ENCODE peak calls at places on chromosome 12, in eight cellular contexts. N is stomach, S is K562, U is IMR-90, I is transverse colon, W is sigmoid colon, H is heart left ventricle, B is testis. O is an unnamed sample.

GRCh38 chr12:30779578-30779977 is 24.8 kb upstream of the CAPRIN2 start:
- DNase-seq in S (no peak), U (no peak), W (no peak), I (no peak), H (no peak), N (no peak), B (no peak), O (no peak)

GRCh38 chr12:59322473-59322872 is 273.4 kb upstream of the SLC16A7 start:
- DNase-seq in H (no peak), B (peak), N (peak), W (no peak), I (no peak), S (no peak), U (no peak), O (no peak)

GRCh38 chr12:120903382-120903817 is 758 bp downstream of the SPPL3 start:
- DNase-seq in H (peak), N (peak), B (peak), W (peak), I (peak), S (peak), U (peak), O (peak)

GRCh38 chr12:49888461-49889151 is 15.1 kb downstream of the FAIM2 start:
- DNase-seq in H (no peak), B (no peak), W (peak), U (no peak), I (peak), S (no peak), N (peak), O (no peak)

GRCh38 chr12:45503887-45504286 is 225.6 kb upstream of the ARID2 start:
- DNase-seq in H (no peak), S (no peak), N (no peak), I (no peak), W (no peak), B (no peak), U (peak), O (no peak)

GRCh38 chr12:110927545-110927944 is 7.2 kb upstream of the MYL2 start:
- DNase-seq in S (no peak), N (no peak), W (no peak), U (no peak), H (no peak), B (no peak), I (no peak), O (no peak)

GRCh38 chr12:77710209-77710608 is 120.5 kb upstream of the NAV3 start:
- DNase-seq in I (no peak), H (no peak), W (no peak), B (no peak), S (no peak), N (no peak), U (no peak), O (no peak)

GRCh38 chr12:92538970-92539749 is 163.6 kb upstream of the PLEKHG7 start:
- DNase-seq in I (no peak), U (peak), S (no peak), N (no peak), W (no peak), B (no peak), H (peak), O (peak)

GRCh38 chr12:1272132-1272531 is 281.1 kb downstream of the ERC1 start:
- DNase-seq in I (no peak), H (no peak), B (no peak), W (no peak), N (no peak), S (no peak), U (no peak), O (no peak)

GRCh38 chr12:599756-600155 is 63.5 kb downstream of the NINJ2 start:
- DNase-seq in W (no peak), U (no peak), B (no peak), N (no peak), I (no peak), H (no peak), S (no peak), O (no peak)

GRCh38 chr12:3697311-3697870 is 55.5 kb downstream of the CRACR2A start:
- DNase-seq in B (no peak), S (no peak), W (no peak), N (no peak), I (no peak), H (no peak), U (peak), O (no peak)

GRCh38 chr12:67069451-67070306 is 199.5 kb upstream of the CAND1 start:
- DNase-seq in S (peak), B (peak), U (no peak), W (no peak), I (peak), H (no peak), N (peak), O (no peak)

GRCh38 chr12:28966049-28966778 is 182.9 kb upstream of the FAR2 start:
- DNase-seq in H (peak), U (peak), B (peak), S (no peak), N (peak), W (peak), I (peak), O (no peak)

GRCh38 chr12:119020377-119021360 is 39.3 kb downstream of the SRRM4 start:
- DNase-seq in S (peak), H (peak), U (no peak), B (peak), W (no peak), I (peak), N (peak), O (peak)

GRCh38 chr12:42030588-42030987 is 114.1 kb downstream of the GXYLT1 start:
- DNase-seq in N (no peak), B (no peak), W (no peak), H (no peak), U (no peak), I (no peak), S (no peak), O (no peak)

GRCh38 chr12:65014504-65015271 is 106.4 kb downstream of the WIF1 start:
- DNase-seq in B (no peak), N (no peak), S (no peak), U (no peak), I (no peak), W (no peak), H (no peak), O (no peak)

GRCh38 chr12:12582895-12583303 is 20.2 kb upstream of the DUSP16 start:
- DNase-seq in H (no peak), W (no peak), I (no peak), U (peak), N (no peak), S (no peak), B (no peak), O (no peak)

GRCh38 chr12:121789800-121790748 is 3.4 kb downstream of the RHOF start:
- DNase-seq in H (peak), I (peak), W (peak), N (peak), B (no peak), U (peak), S (no peak), O (no peak)

GRCh38 chr12:120972870-120973543 is 5.3 kb upstream of the HNF1A start:
- DNase-seq in H (no peak), I (no peak), B (no peak), N (no peak), U (no peak), W (no peak), S (no peak), O (no peak)

GRCh38 chr12:46608431-46609280 is 217.1 kb downstream of the SLC38A4 start:
- DNase-seq in W (no peak), S (no peak), B (no peak), N (no peak), H (no peak), I (no peak), U (peak), O (no peak)

GRCh38 chr12:91406920-91407341 is 224.3 kb upstream of the DCN start:
- DNase-seq in U (no peak), I (peak), W (no peak), H (no peak), N (no peak), S (no peak), B (no peak), O (peak)

GRCh38 chr12:27000962-27001361 is 13.2 kb downstream of the TM7SF3 start:
- DNase-seq in W (no peak), I (no peak), N (no peak), H (no peak), B (no peak), S (no peak), U (no peak), O (no peak)

GRCh38 chr12:104605685-104606084 is 148.9 kb downstream of the CHST11 start:
- DNase-seq in W (peak), U (no peak), S (no peak), H (peak), I (peak), N (no peak), B (peak), O (no peak)

GRCh38 chr12:106956048-106956935 is 585 bp downstream of the TMEM263 start:
- DNase-seq in B (peak), S (peak), W (peak), H (peak), N (peak), I (peak), U (peak), O (peak)
- TF ChIP-seq POLR2A in B (no peak), S (peak), W (peak), H (no peak), N (no peak), I (peak), U (peak), O (peak)

DNA sequence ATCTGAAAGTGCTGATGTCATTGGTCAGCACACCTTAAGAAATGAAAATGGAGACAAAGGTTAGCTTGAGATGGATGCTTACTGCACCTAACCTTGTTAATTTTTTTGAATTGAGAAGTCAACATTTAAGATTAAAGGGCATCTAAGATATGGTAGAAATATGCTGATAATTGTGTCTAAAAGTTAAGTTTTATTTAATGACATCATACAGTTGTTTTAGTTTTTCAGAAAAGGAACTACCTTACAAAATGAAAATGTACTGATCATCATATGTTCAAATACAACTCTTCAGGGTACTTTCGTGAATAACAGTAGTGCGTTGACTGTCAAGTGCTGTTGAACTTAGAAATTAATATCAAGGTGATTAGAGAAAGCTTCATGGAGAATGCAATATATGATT is 2.5 kb downstream of the SMCO3 start:
- DNase-seq in H (no peak), U (no peak), W (no peak), N (no peak), I (no peak), B (no peak), S (no peak), O (no peak)
- TF ChIP-seq POLR2A in H (no peak), U (no peak), W (no peak), N (no peak), I (no peak), B (no peak), S (no peak), O (no peak)

GRCh38 chr12:56520025-56520810 is 1.4 kb upstream of the RBMS2 start:
- DNase-seq in B (no peak), W (no peak), S (no peak), U (peak), N (no peak), I (no peak), H (peak), O (no peak)

GRCh38 chr12:56518570-56518969 is 3.0 kb upstream of the RBMS2 start:
- DNase-seq in S (no peak), H (no peak), W (no peak), N (no peak), B (no peak), I (no peak), U (peak), O (no peak)

GRCh38 chr12:56522486-56523193 is 1.0 kb downstream of the RBMS2 start:
- DNase-seq in N (no peak), W (no peak), U (peak), I (no peak), S (no peak), B (no peak), H (no peak), O (no peak)

GRCh38 chr12:56521209-56521589 is 421 bp upstream of the RBMS2 start:
- DNase-seq in N (no peak), S (no peak), W (peak), U (no peak), I (peak), H (no peak), B (no peak), O (no peak)

DNA sequence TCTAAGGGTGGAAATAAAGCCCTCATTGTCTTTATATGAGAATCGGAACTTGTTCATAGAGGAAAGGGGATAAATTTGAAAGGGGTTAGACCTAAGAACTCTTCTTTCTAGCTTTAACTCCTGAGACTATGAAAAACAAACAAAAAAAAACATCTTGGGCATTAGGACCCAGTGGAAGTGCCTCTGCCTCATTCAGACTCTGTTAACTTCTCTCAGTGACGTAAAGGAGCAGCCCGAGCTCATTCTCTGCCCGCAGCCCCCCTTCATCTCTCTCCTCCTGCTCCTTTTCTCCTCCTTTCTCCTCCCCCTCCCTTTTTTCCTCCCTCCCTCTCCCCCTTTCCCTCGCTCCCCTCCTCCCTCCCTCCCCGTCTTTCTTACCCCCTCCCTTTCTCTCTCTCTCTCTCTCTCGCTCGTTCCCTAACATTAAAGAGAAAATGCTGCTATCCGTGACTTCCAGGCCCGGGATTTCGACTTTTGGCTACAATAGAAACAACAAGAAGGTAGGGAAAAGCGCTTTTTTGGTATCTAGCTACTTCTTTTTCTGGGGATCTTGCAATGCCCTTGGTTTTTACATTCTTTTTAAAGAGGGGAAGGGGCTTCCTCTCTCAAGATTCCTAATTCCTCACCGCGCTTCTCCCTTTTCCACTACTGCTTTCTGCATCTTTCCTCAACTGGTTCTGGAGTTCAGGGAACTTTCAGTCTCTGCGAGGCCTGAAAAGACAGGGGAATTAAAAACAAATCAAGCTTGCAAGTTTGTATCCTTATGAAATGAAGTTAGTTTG is at the start of gene RBMS2:
- DNase-seq in H (peak), W (peak), N (peak), B (peak), U (peak), S (peak), I (peak), O (peak)
- TF ChIP-seq POLR2A in H (no peak), W (peak), N (no peak), B (no peak), U (no peak), S (no peak), I (no peak), O (no peak)

GRCh38 chr12:40002178-40003169 is 103.4 kb downstream of the SLC2A13 start:
- DNase-seq in I (no peak), H (no peak), W (no peak), U (no peak), N (peak), S (no peak), B (no peak), O (no peak)

DNA sequence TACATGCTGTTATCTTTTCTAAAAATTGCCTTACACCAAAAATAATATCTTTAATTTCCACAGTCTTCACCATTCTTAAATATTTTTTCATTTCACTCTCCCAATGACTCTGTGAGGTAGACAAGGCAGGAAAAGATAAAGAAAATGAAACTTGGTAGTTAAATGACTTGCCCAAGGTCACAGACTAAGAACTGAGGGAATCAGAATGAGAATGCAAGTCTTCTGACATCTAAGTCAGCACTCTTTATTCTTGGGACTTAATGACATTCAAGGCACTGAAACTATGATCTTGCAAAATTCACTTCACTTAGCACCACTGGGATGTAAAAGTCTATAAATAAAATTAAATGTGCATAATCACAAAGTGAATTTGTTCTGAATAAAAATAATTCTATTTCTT is 104.5 kb downstream of the SLC2A13 start:
- DNase-seq in W (no peak), S (no peak), B (no peak), N (no peak), I (no peak), H (no peak), U (no peak), O (no peak)
- TF ChIP-seq POLR2A in W (no peak), S (no peak), B (no peak), N (no peak), I (no peak), H (no peak), U (no peak), O (no peak)

GRCh38 chr12:122983789-122984515 is 3.5 kb downstream of the ARL6IP4 start:
- DNase-seq in N (no peak), U (no peak), B (no peak), H (no peak), S (no peak), W (no peak), I (no peak), O (no peak)
- TF ChIP-seq POLR2A in N (no peak), U (no peak), B (no peak), H (no peak), S (no peak), W (no peak), I (no peak), O (no peak)

DNA sequence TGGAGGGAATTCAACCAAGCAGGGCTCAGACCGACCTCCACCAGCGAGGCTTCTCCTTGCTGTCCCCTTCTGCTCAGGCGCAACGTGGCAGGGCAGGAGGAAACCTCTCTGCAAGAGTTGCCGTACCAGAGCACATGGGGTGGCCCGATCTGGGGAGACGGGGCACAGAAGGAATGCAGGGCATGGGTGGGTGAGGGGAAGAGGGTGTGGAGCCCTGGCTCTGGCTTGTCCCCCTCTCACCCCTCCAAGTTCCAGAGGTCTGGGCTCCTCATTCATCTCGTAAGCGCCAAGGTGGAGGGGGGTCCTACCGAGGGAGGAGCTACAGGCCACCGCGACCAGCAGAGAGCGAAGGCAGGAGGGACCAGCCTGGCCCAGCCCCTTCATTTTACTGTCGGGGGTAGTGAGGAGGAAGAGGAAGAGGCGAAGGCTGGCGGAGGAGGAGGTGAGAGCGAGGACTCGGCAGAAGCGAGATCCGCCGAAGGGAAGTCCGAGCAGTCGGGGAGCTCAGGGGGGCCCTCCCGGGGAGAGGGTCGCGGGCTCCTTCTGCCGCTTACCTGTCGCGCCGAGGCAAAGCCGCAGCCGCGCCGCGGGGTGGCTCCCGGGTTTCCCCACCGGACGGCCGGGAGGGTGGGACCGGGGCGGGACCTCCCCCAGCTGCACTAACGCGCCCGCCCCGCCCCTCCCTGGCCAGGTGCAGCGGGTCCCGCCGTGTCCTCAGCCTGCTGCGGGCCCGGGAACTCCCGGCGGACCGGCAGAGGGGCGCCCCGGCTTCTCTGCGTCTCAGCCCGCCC is at the start of gene GALNT6:
- DNase-seq in S (peak), W (no peak), H (peak), N (peak), U (no peak), B (no peak), I (peak), O (no peak)
- TF ChIP-seq POLR2A in S (no peak), W (no peak), H (no peak), N (no peak), U (no peak), B (no peak), I (peak), O (no peak)

GRCh38 chr12:82687020-82687951 is 580 bp downstream of the TMTC2 start:
- DNase-seq in U (peak), S (no peak), N (peak), H (peak), W (peak), B (peak), I (peak), O (peak)
- TF ChIP-seq POLR2A in U (no peak), S (no peak), N (no peak), H (no peak), W (peak), B (no peak), I (peak), O (no peak)

DNA sequence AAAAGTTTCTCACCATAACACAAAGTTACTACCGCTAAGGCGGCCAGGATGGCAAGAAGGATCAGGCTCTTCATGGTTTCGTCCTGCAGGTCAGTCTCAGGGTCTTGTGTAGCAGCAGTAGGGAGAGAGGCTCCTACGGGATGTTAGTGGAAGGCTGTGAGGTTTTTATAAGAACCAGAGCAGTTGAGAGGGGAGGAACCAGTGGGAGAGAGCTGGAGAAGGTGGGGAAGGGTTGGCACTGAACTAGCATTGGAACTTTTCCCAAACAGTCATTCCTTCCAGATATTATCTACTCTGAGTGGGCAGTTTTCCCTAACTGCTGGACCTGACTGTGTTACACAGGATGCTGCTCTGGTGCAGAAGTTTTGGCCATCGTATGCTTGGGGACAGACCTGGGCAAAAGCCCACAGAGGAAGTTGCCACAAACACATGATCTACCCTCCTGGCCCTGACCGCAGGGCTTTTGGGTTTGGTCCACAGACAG is at the start of gene MGP:
- DNase-seq in U (peak), I (peak), H (peak), W (peak), B (peak), S (no peak), N (no peak), O (no peak)
- TF ChIP-seq POLR2A in U (no peak), I (peak), H (no peak), W (peak), B (no peak), S (no peak), N (no peak), O (no peak)

GRCh38 chr12:108116254-108116653 is 12.8 kb upstream of the WSCD2 start:
- DNase-seq in H (no peak), S (no peak), U (no peak), W (no peak), B (no peak), I (no peak), N (no peak), O (no peak)

GRCh38 chr12:108117163-108117849 is 11.8 kb upstream of the WSCD2 start:
- DNase-seq in S (peak), W (no peak), H (no peak), N (no peak), U (no peak), I (no peak), B (no peak), O (no peak)

GRCh38 chr12:108115746-108116125 is 13.4 kb upstream of the WSCD2 start:
- DNase-seq in I (no peak), S (no peak), B (no peak), H (no peak), W (no peak), U (no peak), N (no peak), O (no peak)

GRCh38 chr12:108112815-108113556 is 16.1 kb upstream of the WSCD2 start:
- DNase-seq in H (no peak), W (no peak), B (no peak), S (no peak), U (no peak), I (no peak), N (no peak), O (no peak)

GRCh38 chr12:108115123-108115745 is 13.9 kb upstream of the WSCD2 start:
- DNase-seq in W (no peak), B (no peak), I (no peak), U (no peak), N (no peak), S (no peak), H (no peak), O (no peak)
- TF ChIP-seq POLR2A in W (no peak), B (no peak), I (no peak), U (no peak), N (no peak), S (no peak), H (no peak), O (no peak)

O was measured in H54.